ENCODE peak calls at places on chromosomes 2 and 18, in six cellular contexts. S is HS-5; J is memory B cell; T is activated naive CD4-positive, alpha-beta T cell treated with anti-CD3 and anti-CD28 coated beads, Interleukin-2, amount 50 U/mL, for 16 hours; R is GM12865; N is choroid plexus epithelial cell. I is an unnamed sample.

GRCh38 chr18:61274561-61274960 is 58.7 kb upstream of the CDH20 start:
- DNase-seq in T (no peak), J (no peak), N (no peak), S (no peak), R (no peak), I (no peak)

GRCh38 chr2:150421252-150421651 is 66.2 kb downstream of the RND3 start:
- DNase-seq in N (no peak), T (no peak), R (no peak), S (no peak), J (no peak), I (no peak)

GRCh38 chr2:61461404-61461803 is 9.5 kb downstream of the USP34 start:
- DNase-seq in R (no peak), T (no peak), J (no peak), N (no peak), S (no peak), I (no peak)

GRCh38 chr2:1990151-1990589 is 245.9 kb upstream of the PXDN start:
- DNase-seq in J (no peak), T (no peak), N (no peak), R (no peak), S (no peak), I (no peak)

GRCh38 chr2:67895171-67895941 is 167.4 kb downstream of the C1D start:
- DNase-seq in R (no peak), N (peak; percentile 3), S (no peak), J (no peak), T (no peak), I (no peak)

GRCh38 chr18:13221821-13222220 is 3.3 kb downstream of the LDLRAD4 start:
- DNase-seq in J (no peak), S (no peak), N (no peak), R (no peak), T (no peak), I (no peak)

GRCh38 chr2:134002921-134003320 is 251.0 kb upstream of the MGAT5 start:
- DNase-seq in S (no peak), T (no peak), R (no peak), J (no peak), N (no peak), I (no peak)

GRCh38 chr2:158998486-158999248 is 30.2 kb downstream of the TANC1 start:
- DNase-seq in T (no peak), N (peak; percentile 23), J (no peak), R (no peak), S (no peak), I (no peak)

GRCh38 chr2:128835974-128836373 is 517.3 kb upstream of the HS6ST1 start:
- DNase-seq in R (no peak), T (no peak), S (no peak), J (no peak), N (no peak), I (no peak)

GRCh38 chr2:64491426-64491825 is 32.7 kb upstream of the AFTPH start:
- DNase-seq in S (peak; percentile 37), R (no peak), J (no peak), N (no peak), T (no peak), I (no peak)

GRCh38 chr2:28681216-28681981 is 70.2 kb upstream of the PPP1CB start:
- DNase-seq in N (peak; percentile 84), J (no peak), S (no peak), T (peak; percentile 46), R (peak; percentile 85), I (peak; percentile 8)

GRCh38 chr18:47983946-47984345 is 53.5 kb upstream of the SMAD2 start:
- DNase-seq in R (no peak), S (no peak), J (no peak), N (no peak), T (no peak), I (no peak)

GRCh38 chr18:43129946-43130523 is 14.6 kb upstream of the RIT2 start:
- DNase-seq in T (no peak), S (peak; percentile 6), R (no peak), J (no peak), N (peak; percentile 25), I (no peak)

GRCh38 chr18:79117791-79118190 is 48.6 kb downstream of the ATP9B start:
- DNase-seq in R (no peak), S (no peak), J (no peak), T (no peak), N (no peak), I (no peak)